ENCODE peak calls at places on chromosomes 16 and 17, in seven cellular contexts. One of them, this sample, is unnamed. For H3K4me1, the result is how much of the 10 kb centered on the place peaks cover.

GRCh38 chr16:47725188-47725695 is 264.1 kb downstream of the PHKB start:
- DNase-seq in H1: no peak
- DNase-seq in mesenchymal stem cell: no peak
- DNase-seq in trophoblast cell: no peak
- DNase-seq in neuronal stem cell: no peak
- DNase-seq in mesendoderm: no peak
- DNase-seq in H9: no peak
- DNase-seq in this sample: no peak

GRCh38 chr17:1464186-1464585 is 8.2 kb upstream of the CRK start:
- DNase-seq in neuronal stem cell: no peak
- DNase-seq in trophoblast cell: no peak
- DNase-seq in H9: no peak
- DNase-seq in H1: no peak
- DNase-seq in mesenchymal stem cell: no peak
- DNase-seq in mesendoderm: no peak
- DNase-seq in this sample: no peak

GRCh38 chr17:57380055-57380356 is 123.7 kb downstream of the MSI2 start:
- DNase-seq in H9: no peak
- DNase-seq in trophoblast cell: no peak
- DNase-seq in H1: no peak
- DNase-seq in neuronal stem cell: no peak
- DNase-seq in mesendoderm: no peak
- DNase-seq in mesenchymal stem cell: no peak
- DNase-seq in this sample: no peak

GRCh38 chr17:332558-333322 is 19.9 kb downstream of the RPH3AL start:
- DNase-seq in trophoblast cell: no peak
- DNase-seq in neuronal stem cell: no peak
- DNase-seq in H1: no peak
- DNase-seq in mesendoderm: peak
- DNase-seq in mesenchymal stem cell: peak
- DNase-seq in H9: peak
- DNase-seq in this sample: peak

GRCh38 chr16:4005281-4005680 is 111.0 kb downstream of the ADCY9 start:
- DNase-seq in neuronal stem cell: no peak
- DNase-seq in H1: no peak
- DNase-seq in mesenchymal stem cell: no peak
- DNase-seq in H9: no peak
- DNase-seq in trophoblast cell: peak
- DNase-seq in mesendoderm: no peak
- DNase-seq in this sample: no peak

GRCh38 chr16:17801024-17801423 is 330.3 kb upstream of the XYLT1 start:
- DNase-seq in mesenchymal stem cell: no peak
- DNase-seq in trophoblast cell: no peak
- DNase-seq in H1: no peak
- DNase-seq in neuronal stem cell: no peak
- DNase-seq in H9: no peak
- DNase-seq in mesendoderm: no peak
- DNase-seq in this sample: peak

GRCh38 chr17:40134184-40134583 is 6.2 kb upstream of the CASC3 start:
- DNase-seq in neuronal stem cell: no peak
- DNase-seq in mesenchymal stem cell: no peak
- DNase-seq in H9: no peak
- DNase-seq in trophoblast cell: no peak
- DNase-seq in mesendoderm: no peak
- DNase-seq in H1: no peak
- DNase-seq in this sample: no peak

GRCh38 chr17:20970329-20970728 is 72.5 kb downstream of the USP22 start:
- DNase-seq in neuronal stem cell: no peak
- DNase-seq in H9: no peak
- DNase-seq in mesenchymal stem cell: no peak
- DNase-seq in trophoblast cell: no peak
- DNase-seq in H1: no peak
- DNase-seq in mesendoderm: no peak
- DNase-seq in this sample: no peak

GRCh38 chr17:56172517-56172982 is 19.3 kb downstream of the ANKFN1 start:
- DNase-seq in mesendoderm: peak
- DNase-seq in H1: no peak
- DNase-seq in trophoblast cell: no peak
- DNase-seq in neuronal stem cell: no peak
- DNase-seq in mesenchymal stem cell: no peak
- DNase-seq in H9: peak
- DNase-seq in this sample: no peak

GRCh38 chr17:8896087-8896486 is 28.6 kb upstream of the PIK3R6 start:
- DNase-seq in H1: no peak
- DNase-seq in trophoblast cell: no peak
- DNase-seq in mesenchymal stem cell: no peak
- DNase-seq in mesendoderm: no peak
- DNase-seq in H9: no peak
- DNase-seq in neuronal stem cell: no peak
- DNase-seq in this sample: no peak

GRCh38 chr16:84735846-84736586 is 36.2 kb downstream of the USP10 start:
- DNase-seq in mesendoderm: no peak
- DNase-seq in mesenchymal stem cell: no peak
- DNase-seq in trophoblast cell: no peak
- DNase-seq in H9: no peak
- DNase-seq in neuronal stem cell: no peak
- DNase-seq in H1: no peak
- DNase-seq in this sample: no peak

GRCh38 chr16:1221628-1222552 is 3.2 kb downstream of the TPSG1 start:
- DNase-seq in mesenchymal stem cell: no peak
- DNase-seq in H9: no peak
- DNase-seq in neuronal stem cell: no peak
- DNase-seq in trophoblast cell: no peak
- DNase-seq in mesendoderm: no peak
- DNase-seq in H1: no peak
- DNase-seq in this sample: no peak

GRCh38 chr16:25035494-25036405 is 20.6 kb upstream of the ARHGAP17 start:
- DNase-seq in H1: no peak
- DNase-seq in trophoblast cell: no peak
- DNase-seq in mesendoderm: no peak
- DNase-seq in H9: no peak
- DNase-seq in mesenchymal stem cell: no peak
- DNase-seq in neuronal stem cell: no peak
- DNase-seq in this sample: peak

GRCh38 chr16:15996432-15997109 is 47.2 kb downstream of the ABCC1 start:
- DNase-seq in H1: no peak
- DNase-seq in trophoblast cell: no peak
- DNase-seq in mesenchymal stem cell: peak
- DNase-seq in H9: no peak
- DNase-seq in neuronal stem cell: no peak
- DNase-seq in mesendoderm: peak
- DNase-seq in this sample: peak

GRCh38 chr17:3693829-3694231 is 2.1 kb downstream of the P2RX5 start:
- DNase-seq in H1: no peak
- DNase-seq in H9: no peak
- DNase-seq in mesendoderm: no peak
- DNase-seq in trophoblast cell: no peak
- DNase-seq in mesenchymal stem cell: no peak
- DNase-seq in neuronal stem cell: no peak
- DNase-seq in this sample: no peak

GRCh38 chr17:75133001-75133400 is 1.5 kb upstream of the NT5C start:
- DNase-seq in H1: no peak
- DNase-seq in neuronal stem cell: no peak
- DNase-seq in mesendoderm: no peak
- DNase-seq in H9: no peak
- DNase-seq in trophoblast cell: no peak
- DNase-seq in mesenchymal stem cell: no peak
- DNase-seq in this sample: no peak

GRCh38 chr17:57211543-57211942 is 44.8 kb upstream of the MSI2 start:
- DNase-seq in neuronal stem cell: no peak
- DNase-seq in mesendoderm: no peak
- DNase-seq in H1: no peak
- DNase-seq in trophoblast cell: no peak
- DNase-seq in H9: no peak
- DNase-seq in mesenchymal stem cell: peak
- DNase-seq in this sample: peak

GRCh38 chr17:57086069-57086930 is 1.3 kb downstream of the AKAP1 start:
- DNase-seq in mesenchymal stem cell: peak
- DNase-seq in neuronal stem cell: peak
- DNase-seq in mesendoderm: peak
- DNase-seq in H9: peak
- DNase-seq in H1: no peak
- DNase-seq in trophoblast cell: peak
- DNase-seq in this sample: peak

GRCh38 chr17:50712641-50713296 is 5.1 kb upstream of the ANKRD40 start:
- DNase-seq in H1: no peak
- DNase-seq in H9: no peak
- DNase-seq in neuronal stem cell: no peak
- DNase-seq in mesenchymal stem cell: no peak
- DNase-seq in mesendoderm: no peak
- DNase-seq in trophoblast cell: no peak
- DNase-seq in this sample: no peak

GRCh38 chr17:77385750-77386501 is 245.2 kb downstream of the SEC14L1 start:
- DNase-seq in H9: no peak
- DNase-seq in neuronal stem cell: no peak
- DNase-seq in mesendoderm: no peak
- DNase-seq in trophoblast cell: no peak
- DNase-seq in H1: no peak
- DNase-seq in mesenchymal stem cell: no peak
- DNase-seq in this sample: no peak

GRCh38 chr17:4537451-4538235 is 17.5 kb downstream of the MYBBP1A start:
- DNase-seq in H1: no peak
- DNase-seq in trophoblast cell: no peak
- DNase-seq in neuronal stem cell: no peak
- DNase-seq in H9: no peak
- DNase-seq in mesenchymal stem cell: no peak
- DNase-seq in mesendoderm: no peak
- DNase-seq in this sample: no peak

GRCh38 chr16:21996923-21997692 is 3.8 kb downstream of the PDZD9 start:
- DNase-seq in trophoblast cell: no peak
- DNase-seq in H9: no peak
- DNase-seq in mesenchymal stem cell: no peak
- DNase-seq in mesendoderm: no peak
- DNase-seq in neuronal stem cell: no peak
- DNase-seq in H1: no peak
- DNase-seq in this sample: no peak

DNA sequence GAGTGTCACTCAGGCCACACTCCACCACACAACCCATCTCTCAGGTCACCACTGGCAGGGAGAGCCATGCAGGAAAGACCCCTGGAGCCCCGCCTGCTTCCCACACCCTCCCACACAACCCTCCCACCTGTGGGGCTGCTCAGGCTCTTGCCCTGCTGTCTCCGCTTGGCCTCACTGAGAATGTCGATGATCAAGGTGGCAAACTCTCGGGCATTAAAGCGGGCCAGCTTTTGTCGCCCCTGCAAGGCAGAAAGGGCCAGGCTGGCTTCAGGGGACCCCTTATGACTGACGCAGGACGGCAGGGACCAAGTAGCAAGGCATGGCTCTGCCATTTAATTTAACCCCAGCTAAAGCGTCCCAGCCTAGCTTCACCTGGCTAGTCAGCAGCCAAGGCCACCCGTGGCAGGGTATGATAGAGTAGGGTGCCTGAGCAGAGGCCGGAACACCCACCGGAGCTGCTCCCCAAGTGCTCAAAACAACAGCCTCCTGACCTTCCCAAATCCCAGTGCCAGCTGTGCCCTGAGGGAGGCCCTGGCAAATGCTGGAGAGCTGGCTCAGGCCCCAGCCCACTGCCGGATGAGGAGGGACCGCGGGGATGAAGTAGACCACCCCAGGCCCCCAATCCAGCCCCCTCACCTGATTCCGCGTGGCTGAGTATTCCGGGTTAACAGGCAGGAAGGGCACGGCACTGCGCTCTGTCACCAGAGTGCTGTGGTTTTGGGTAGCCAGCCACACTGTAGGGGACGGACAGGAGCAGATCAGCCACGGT is 8.7 kb downstream of the TP53I13 start:
- DNase-seq in mesendoderm: no peak
- DNase-seq in trophoblast cell: no peak
- DNase-seq in H1: no peak
- DNase-seq in neuronal stem cell: no peak
- DNase-seq in mesenchymal stem cell: no peak
- DNase-seq in H9: no peak
- DNase-seq in this sample: no peak
- H2BK120ac ChIP-seq in mesendoderm: no peak
- H2BK120ac ChIP-seq in trophoblast cell: no peak
- H2BK120ac ChIP-seq in H1: no peak
- H2BK120ac ChIP-seq in neuronal stem cell: no peak
- H2BK120ac ChIP-seq in mesenchymal stem cell: no peak
- H2BK120ac ChIP-seq in H9: no peak
- H2BK120ac ChIP-seq in this sample: no peak

DNA sequence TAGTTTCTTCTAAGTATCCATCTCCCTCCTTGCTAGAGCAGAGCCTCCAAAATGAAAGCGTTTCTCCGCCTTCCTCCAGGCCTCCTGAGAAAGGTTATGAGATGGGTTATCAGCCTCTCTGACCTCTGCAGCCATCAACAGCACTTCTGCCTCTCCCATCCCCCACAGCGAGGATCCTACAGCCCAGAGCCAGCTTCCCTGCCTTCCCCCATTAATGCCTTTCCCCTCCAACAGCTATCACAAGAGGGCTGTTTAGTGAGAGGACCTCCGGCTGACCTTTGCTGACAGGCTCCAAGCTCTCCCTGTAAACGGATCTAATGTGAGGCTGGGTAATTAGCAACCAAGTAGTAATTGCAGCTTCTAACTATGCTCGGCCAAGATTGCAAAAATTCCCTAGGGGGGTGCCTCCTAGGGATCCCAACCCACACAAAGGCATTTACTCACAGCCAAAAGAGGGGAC is 55.8 kb downstream of the ZFHX3 start:
- DNase-seq in mesendoderm: peak
- DNase-seq in mesenchymal stem cell: peak
- DNase-seq in H9: peak
- DNase-seq in H1: no peak
- DNase-seq in neuronal stem cell: peak
- DNase-seq in trophoblast cell: no peak
- DNase-seq in this sample: no peak
- H3K4me1 ChIP-seq in mesendoderm: under half
- H3K4me1 ChIP-seq in mesenchymal stem cell: under half
- H3K4me1 ChIP-seq in H9: under half
- H3K4me1 ChIP-seq in H1: under half
- H3K4me1 ChIP-seq in neuronal stem cell: under half
- H3K4me1 ChIP-seq in trophoblast cell: half or more
- H3K4me1 ChIP-seq in this sample: under half

GRCh38 chr16:13833510-13833909 is 86.4 kb upstream of the ERCC4 start:
- DNase-seq in mesendoderm: no peak
- DNase-seq in mesenchymal stem cell: no peak
- DNase-seq in H9: no peak
- DNase-seq in trophoblast cell: no peak
- DNase-seq in neuronal stem cell: no peak
- DNase-seq in H1: no peak
- DNase-seq in this sample: no peak
- H2BK120ac ChIP-seq in mesendoderm: no peak
- H2BK120ac ChIP-seq in mesenchymal stem cell: no peak
- H2BK120ac ChIP-seq in H9: no peak
- H2BK120ac ChIP-seq in trophoblast cell: no peak
- H2BK120ac ChIP-seq in neuronal stem cell: no peak
- H2BK120ac ChIP-seq in H1: no peak
- H2BK120ac ChIP-seq in this sample: no peak

DNA sequence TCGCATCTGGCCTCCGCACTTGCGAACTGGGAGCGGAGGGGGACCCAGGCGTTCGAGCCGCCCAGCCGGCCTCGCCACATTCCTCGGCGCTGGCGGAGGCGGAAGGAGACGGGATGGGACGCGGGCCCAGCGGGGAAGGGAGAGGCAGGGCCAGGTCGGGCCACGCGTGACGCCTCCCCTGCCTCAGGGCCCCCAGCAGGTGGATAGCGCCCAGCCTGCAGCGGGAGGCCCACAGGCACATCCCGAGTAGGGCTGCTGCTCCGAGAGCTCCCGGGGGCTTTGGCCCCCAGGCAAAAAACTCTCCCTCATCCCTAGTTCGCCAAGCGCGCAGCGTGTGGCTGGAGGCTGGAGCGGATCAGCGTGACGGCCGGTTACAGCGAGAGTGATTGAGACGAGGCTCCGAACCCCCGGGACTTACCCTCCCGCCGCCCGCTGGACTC is 790 bp downstream of the PLEKHH3 start:
- DNase-seq in H1: no peak
- DNase-seq in mesendoderm: peak
- DNase-seq in trophoblast cell: peak
- DNase-seq in H9: peak
- DNase-seq in mesenchymal stem cell: peak
- DNase-seq in neuronal stem cell: no peak
- DNase-seq in this sample: peak
- H3K4me1 ChIP-seq in H1: under half
- H3K4me1 ChIP-seq in mesendoderm: under half
- H3K4me1 ChIP-seq in trophoblast cell: under half
- H3K4me1 ChIP-seq in H9: under half
- H3K4me1 ChIP-seq in mesenchymal stem cell: under half
- H3K4me1 ChIP-seq in neuronal stem cell: under half
- H3K4me1 ChIP-seq in this sample: under half